ENCODE peak calls at places on chromosomes 5 and 9, in ten cellular contexts. R, E, M, N, C, H, G, S, Y and O are unnamed samples.

GRCh38 chr9:73216016-73216415 is 64.4 kb downstream of the ANXA1 start:
- DNase-seq in R (no peak), E (no peak), M (no peak), N (no peak), C (no peak), H (no peak), G (no peak), S (no peak), Y (no peak), O (no peak)

GRCh38 chr5:77367733-77368132 is 124.4 kb downstream of the WDR41 start:
- DNase-seq in R (no peak), E (no peak), M (no peak), N (no peak), C (no peak), H (no peak), G (no peak), S (peak), Y (peak), O (no peak)

GRCh38 chr9:20028849-20029231 is 240.0 kb upstream of the SLC24A2 start:
- DNase-seq in R (no peak), E (no peak), M (no peak), N (no peak), C (no peak), H (peak), G (no peak), S (no peak), Y (no peak), O (no peak)

GRCh38 chr9:117492476-117492875 is 77.6 kb upstream of the ASTN2 start:
- DNase-seq in R (no peak), E (no peak), M (no peak), N (no peak), C (no peak), H (no peak), G (no peak), S (no peak), Y (no peak), O (no peak)

GRCh38 chr9:34651286-34651685 is 699 bp upstream of the IL11RA start:
- DNase-seq in R (no peak), E (peak), M (no peak), N (no peak), C (no peak), H (no peak), G (peak), S (peak), Y (no peak), O (no peak)

GRCh38 chr5:174065528-174066189 is 20.2 kb downstream of the NSG2 start:
- DNase-seq in R (no peak), E (no peak), M (no peak), N (no peak), C (no peak), H (no peak), G (no peak), S (no peak), Y (no peak), O (no peak)

GRCh38 chr5:115298811-115299210 is 2.4 kb upstream of the CCDC112 start:
- DNase-seq in R (no peak), E (no peak), M (no peak), N (no peak), C (no peak), H (no peak), G (no peak), S (no peak), Y (no peak), O (no peak)

GRCh38 chr9:33375238-33375840 is 27.0 kb downstream of the AQP7 start:
- DNase-seq in R (no peak), E (no peak), M (no peak), N (no peak), C (peak), H (no peak), G (no peak), S (no peak), Y (no peak), O (peak)

GRCh38 chr9:126688617-126689016 is 74.9 kb downstream of the LMX1B start:
- DNase-seq in R (no peak), E (no peak), M (no peak), N (no peak), C (no peak), H (no peak), G (no peak), S (no peak), Y (no peak), O (no peak)

GRCh38 chr9:89122944-89123343 is 55.7 kb downstream of the SHC3 start:
- DNase-seq in R (no peak), E (no peak), M (no peak), N (peak), C (no peak), H (no peak), G (no peak), S (no peak), Y (no peak), O (no peak)

GRCh38 chr5:34655354-34655991 is 655 bp upstream of the RAI14 start:
- DNase-seq in R (peak), E (peak), M (no peak), N (peak), C (peak), H (peak), G (peak), S (peak), Y (peak), O (peak)

GRCh38 chr5:34657550-34657921 is 1.4 kb downstream of the RAI14 start:
- DNase-seq in R (peak), E (peak), M (no peak), N (no peak), C (peak), H (peak), G (peak), S (no peak), Y (peak), O (peak)

GRCh38 chr5:34658023-34658422 is 1.9 kb downstream of the RAI14 start:
- DNase-seq in R (no peak), E (no peak), M (no peak), N (no peak), C (no peak), H (no peak), G (no peak), S (peak), Y (no peak), O (no peak)

GRCh38 chr5:34656700-34657549 is 797 bp downstream of the RAI14 start:
- DNase-seq in R (peak), E (peak), M (no peak), N (no peak), C (peak), H (peak), G (peak), S (no peak), Y (peak), O (peak)

GRCh38 chr5:34656001-34656699 is at the start of gene RAI14:
- DNase-seq in R (peak), E (peak), M (peak), N (no peak), C (peak), H (peak), G (peak), S (peak), Y (peak), O (peak)
- TF ChIP-seq CTCF in R (no peak), E (peak), M (no peak), N (no peak), C (peak), H (no peak), G (no peak), S (no peak), Y (no peak), O (no peak)

DNA sequence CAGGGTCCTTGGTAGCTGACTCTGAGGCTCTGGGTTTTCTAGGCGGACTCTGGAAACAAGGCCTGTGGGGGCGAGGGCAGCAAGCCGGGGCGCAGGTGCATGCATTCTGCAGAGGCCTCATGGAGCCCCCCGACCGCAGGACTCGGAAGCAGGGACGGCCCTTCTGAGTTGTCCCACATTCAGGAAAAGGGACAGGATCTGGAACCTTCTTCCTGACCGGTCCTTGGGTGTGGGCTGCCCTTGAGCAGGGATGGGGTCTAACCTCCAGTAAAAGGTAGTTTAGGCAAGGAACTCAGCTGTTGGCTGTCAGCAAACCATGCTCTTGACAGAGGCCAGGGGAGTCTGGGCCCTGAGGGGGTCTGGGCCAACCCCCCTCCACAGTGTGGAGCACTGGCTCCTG is 7.4 kb upstream of the COL5A1 start:
- DNase-seq in R (no peak), E (peak), M (no peak), N (no peak), C (no peak), H (no peak), G (peak), S (no peak), Y (no peak), O (no peak)
- TF ChIP-seq CTCF in R (no peak), E (no peak), M (no peak), N (no peak), C (no peak), H (no peak), G (no peak), S (no peak), Y (no peak), O (no peak)

GRCh38 chr9:18999173-18999785 is 33.7 kb downstream of the SAXO1 start:
- DNase-seq in R (peak), E (no peak), M (no peak), N (no peak), C (no peak), H (no peak), G (no peak), S (no peak), Y (no peak), O (no peak)
- TF ChIP-seq CTCF in R (no peak), E (no peak), M (no peak), N (no peak), C (no peak), H (no peak), G (no peak), S (no peak), Y (no peak), O (no peak)

GRCh38 chr9:134396825-134397224 is 70.6 kb downstream of the RXRA start:
- DNase-seq in R (no peak), E (no peak), M (no peak), N (no peak), C (no peak), H (peak), G (no peak), S (no peak), Y (no peak), O (no peak)
- TF ChIP-seq CTCF in R (no peak), E (no peak), M (no peak), N (no peak), C (no peak), H (no peak), G (no peak), S (peak), Y (no peak), O (no peak)

GRCh38 chr9:132768932-132769894 is 98.9 kb downstream of the GTF3C4 start:
- DNase-seq in R (no peak), E (peak), M (peak), N (no peak), C (no peak), H (peak), G (peak), S (peak), Y (peak), O (no peak)
- TF ChIP-seq CTCF in R (peak), E (no peak), M (peak), N (peak), C (no peak), H (peak), G (no peak), S (peak), Y (peak), O (peak)

GRCh38 chr5:181086410-181087229 is 44.3 kb downstream of the OR2V1 start:
- DNase-seq in R (no peak), E (no peak), M (peak), N (no peak), C (no peak), H (no peak), G (no peak), S (no peak), Y (no peak), O (no peak)

GRCh38 chr5:181084631-181085195 is 44.6 kb downstream of the BTNL9 start:
- DNase-seq in R (no peak), E (no peak), M (peak), N (no peak), C (no peak), H (no peak), G (no peak), S (no peak), Y (no peak), O (no peak)

GRCh38 chr5:181087309-181087708 is 43.7 kb downstream of the OR2V1 start:
- DNase-seq in R (no peak), E (no peak), M (no peak), N (no peak), C (no peak), H (no peak), G (no peak), S (no peak), Y (no peak), O (no peak)

GRCh38 chr5:181092428-181092827 is 38.5 kb downstream of the OR2V1 start:
- DNase-seq in R (no peak), E (no peak), M (no peak), N (no peak), C (no peak), H (no peak), G (no peak), S (no peak), Y (no peak), O (no peak)

DNA sequence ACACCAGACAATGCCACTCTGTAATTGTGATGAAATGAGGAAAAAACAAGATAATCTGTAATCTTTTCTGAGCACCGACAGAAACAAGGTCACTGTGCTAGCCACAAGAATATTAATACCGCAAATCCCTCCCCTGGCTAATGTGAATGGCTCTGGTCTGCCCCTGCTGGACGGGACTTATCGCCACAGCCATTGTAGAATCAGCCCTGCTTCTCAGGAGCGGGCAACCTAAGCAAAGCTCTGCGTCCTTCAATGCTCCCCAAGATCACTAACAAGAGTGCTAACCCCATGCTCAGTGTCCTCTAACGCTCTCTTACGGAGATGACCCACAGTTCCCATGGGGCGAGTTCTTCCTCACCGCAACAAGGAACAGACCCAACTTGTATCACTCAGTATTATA is 42.7 kb downstream of the OR2V1 start:
- DNase-seq in R (no peak), E (no peak), M (no peak), N (no peak), C (no peak), H (no peak), G (no peak), S (no peak), Y (no peak), O (no peak)
- TF ChIP-seq CTCF in R (no peak), E (no peak), M (peak), N (peak), C (peak), H (peak), G (no peak), S (peak), Y (peak), O (peak)

GRCh38 chr5:54844905-54845566 is 140.4 kb downstream of the ESM1 start:
- DNase-seq in R (no peak), E (no peak), M (no peak), N (peak), C (no peak), H (no peak), G (no peak), S (no peak), Y (no peak), O (no peak)
- TF ChIP-seq CTCF in R (peak), E (peak), M (peak), N (peak), C (no peak), H (peak), G (peak), S (no peak), Y (peak), O (peak)

GRCh38 chr5:64074533-64074932 is 91.1 kb upstream of the RNF180 start:
- DNase-seq in R (no peak), E (no peak), M (no peak), N (peak), C (peak), H (peak), G (no peak), S (peak), Y (peak), O (peak)
- TF ChIP-seq CTCF in R (peak), E (no peak), M (peak), N (peak), C (peak), H (peak), G (no peak), S (peak), Y (peak), O (peak)